ENCODE peak calls at places on chromosomes 5 and 9, in nine cellular contexts. O is neural progenitor cell, N is kidney, U is fibroblast of lung, K is HepG2, P is cardiac muscle cell, Y is AG04449, H is lower lobe of right lung, D is left ventricle myocardium inferior. I is an unnamed sample.

GRCh38 chr9:69946800-69947437 is 96.7 kb upstream of the MAMDC2 start:
- DNase-seq in O (no peak), N (no peak), U (peak), K (peak), P (peak), Y (peak), H (no peak), D (no peak), I (peak)

GRCh38 chr5:93057311-93057710 is 523.7 kb downstream of the NR2F1-AS1 start:
- DNase-seq in O (no peak), N (no peak), U (no peak), K (no peak), P (no peak), Y (no peak), H (no peak), D (no peak), I (no peak)

GRCh38 chr5:15010936-15011335 is 139.4 kb upstream of the ANKH start:
- DNase-seq in O (no peak), N (no peak), U (no peak), K (peak), P (no peak), Y (no peak), H (no peak), D (no peak), I (no peak)

GRCh38 chr5:150649828-150650712 is 9.6 kb downstream of the SYNPO start:
- DNase-seq in O (no peak), N (peak), U (no peak), K (no peak), P (no peak), Y (no peak), H (no peak), D (no peak), I (no peak)

GRCh38 chr9:137669261-137669672 is 50.5 kb downstream of the EHMT1 start:
- DNase-seq in O (peak), N (peak), U (no peak), K (no peak), P (no peak), Y (no peak), H (no peak), D (no peak), I (no peak)

GRCh38 chr5:124816381-124816780 is 69.9 kb upstream of the ZNF608 start:
- DNase-seq in O (no peak), N (no peak), U (peak), K (no peak), P (no peak), Y (no peak), H (no peak), D (no peak), I (no peak)

GRCh38 chr9:21553441-21553840 is 71.3 kb upstream of the IFNE start:
- DNase-seq in O (no peak), N (no peak), U (peak), K (no peak), P (peak), Y (no peak), H (no peak), D (no peak), I (no peak)

GRCh38 chr9:20684865-20685696 is 1.0 kb downstream of the FOCAD start:
- DNase-seq in O (no peak), N (no peak), U (peak), K (no peak), P (peak), Y (peak), H (no peak), D (no peak), I (peak)

GRCh38 chr5:54135042-54135441 is 175.3 kb downstream of the ARL15 start:
- DNase-seq in O (no peak), N (no peak), U (peak), K (no peak), P (peak), Y (no peak), H (no peak), D (no peak), I (no peak)

GRCh38 chr9:13395086-13395485 is 115.6 kb upstream of the MPDZ start:
- DNase-seq in O (no peak), N (no peak), U (peak), K (no peak), P (peak), Y (no peak), H (no peak), D (no peak), I (no peak)

GRCh38 chr9:108671794-108672193 is 184.0 kb downstream of the ACTL7B start:
- DNase-seq in O (no peak), N (no peak), U (peak), K (no peak), P (no peak), Y (peak), H (no peak), D (no peak), I (peak)

GRCh38 chr5:141051526-141051876 is 327 bp downstream of the PCDHB1 start:
- DNase-seq in O (no peak), N (no peak), U (no peak), K (no peak), P (no peak), Y (no peak), H (no peak), D (no peak), I (no peak)

DNA sequence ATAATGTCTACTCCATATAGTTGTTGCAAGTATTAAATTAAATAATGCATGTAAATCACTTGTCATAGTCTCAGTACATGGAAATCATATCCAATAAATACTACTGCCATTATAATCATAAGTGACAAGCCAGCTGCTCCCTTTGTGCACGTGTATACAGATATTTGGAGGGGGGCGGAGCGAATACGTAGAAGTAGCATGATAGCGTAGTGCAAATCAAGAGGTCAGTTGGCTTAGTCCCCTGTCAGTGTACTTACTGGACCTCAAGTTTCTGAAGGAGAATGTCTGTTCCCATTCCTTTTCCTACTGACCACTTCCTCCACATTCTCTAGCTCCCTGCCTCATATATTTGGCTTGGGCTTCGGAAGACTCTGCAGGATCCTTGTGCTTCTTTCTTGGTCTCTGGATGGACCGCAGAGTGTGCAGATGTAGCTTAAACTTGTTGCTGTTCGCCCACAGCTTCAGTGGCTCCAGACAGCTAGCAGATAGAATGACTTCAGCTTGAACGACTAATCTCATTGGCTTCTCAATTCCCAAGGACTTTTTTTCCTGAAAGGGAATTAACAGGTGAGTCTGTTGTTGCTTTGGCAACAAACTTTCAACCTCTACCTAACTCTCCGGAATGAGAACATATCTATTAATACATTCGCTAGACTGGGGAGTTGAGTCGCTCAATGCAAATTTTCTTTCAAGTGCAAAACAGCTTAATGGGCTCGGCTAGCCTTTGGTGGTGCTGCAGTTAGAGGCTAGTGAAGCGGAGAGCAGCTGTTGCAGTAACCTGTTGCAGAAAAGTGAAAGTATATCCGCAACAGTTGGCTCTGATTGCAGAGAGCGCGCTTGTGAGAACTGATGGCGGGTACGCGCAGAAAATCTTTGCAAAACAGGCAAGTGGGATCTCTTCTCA is at the start of gene PCDHB1:
- DNase-seq in O (peak), N (no peak), U (no peak), K (no peak), P (no peak), Y (no peak), H (no peak), D (no peak), I (no peak)
- H3K4me3 ChIP-seq in O (peak), N (peak), U (peak), K (no peak), P (peak), Y (no peak), H (peak), D (peak), I (peak)

DNA sequence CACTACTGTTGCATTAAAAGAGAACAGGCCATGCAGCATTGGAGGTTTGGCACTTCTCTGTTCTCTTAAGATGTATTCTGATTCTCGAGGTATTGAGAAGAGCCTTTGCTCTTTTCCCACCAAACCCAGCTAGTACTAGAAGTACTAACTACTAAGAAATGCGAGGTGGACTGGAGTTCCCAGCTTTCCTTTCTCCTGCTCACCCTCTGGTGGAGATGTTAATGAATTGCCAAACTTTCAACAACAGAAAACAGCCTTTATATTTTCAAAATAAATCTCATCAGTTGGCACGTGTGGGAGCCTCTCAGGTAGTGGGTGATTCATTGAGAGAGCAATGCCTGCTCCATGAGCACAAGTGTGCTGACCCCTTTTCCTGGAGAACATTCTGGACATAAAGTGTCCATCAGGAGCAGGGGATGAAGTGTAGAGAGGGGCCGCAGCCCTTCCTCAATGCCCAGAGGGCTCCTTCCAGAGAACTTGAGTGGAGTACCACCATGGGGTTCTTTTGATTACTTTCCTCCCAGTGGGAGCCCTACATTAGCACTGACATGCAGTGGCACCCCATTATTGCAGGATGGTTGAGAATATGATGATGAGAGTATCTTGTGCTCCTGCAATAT is 45.7 kb downstream of the TMEM174 start:
- DNase-seq in O (peak), N (no peak), U (peak), K (no peak), P (peak), Y (no peak), H (no peak), D (no peak), I (no peak)
- TF ChIP-seq CTCF in O (peak), N (peak), U (peak), K (no peak), P (peak), Y (peak), H (no peak), D (no peak), I (peak)

GRCh38 chr5:72347801-72348305 is 27.7 kb downstream of the PTCD2 start:
- DNase-seq in O (no peak), N (no peak), U (peak), K (no peak), P (peak), Y (peak), H (no peak), D (no peak), I (peak)
- H3K4me3 ChIP-seq in O (no peak), N (no peak), U (no peak), K (no peak), P (no peak), Y (no peak), H (no peak), D (no peak), I (no peak)

GRCh38 chr5:87405472-87406155 is 7.1 kb downstream of the CCNH start:
- DNase-seq in O (no peak), N (no peak), U (peak), K (no peak), P (no peak), Y (no peak), H (no peak), D (no peak), I (no peak)
- TF ChIP-seq CTCF in O (no peak), N (no peak), U (no peak), K (no peak), P (no peak), Y (no peak), H (no peak), D (no peak), I (no peak)

I was measured in AG09309.